ENCODE peak calls at places on chromosomes 16 and 17, in ten cellular contexts. U is NCI-H526 treated with DMSO at 0.1 percent for 48 hours; D is adipocyte; Y is A549; O is AG04450; J is T-helper 1 cell; K is fibroblast of the aortic adventitia; X is NCI-H446; S is transverse colon; L is activated T-helper 1 cell treated with anti-CD3 and anti-CD28 coated beads, Interleukin-2, amount 50 U/mL, for 16 hours. E is an unnamed sample.

GRCh38 chr16:71467810-71468209 is 5.8 kb upstream of the ZNF23 start:
- DNase-seq in U (no peak), D (peak), Y (no peak), O (no peak), J (no peak), K (peak), X (no peak), S (no peak), L (no peak), E (peak)

GRCh38 chr16:3400446-3400778 is 392 bp downstream of the ZSCAN32 start:
- DNase-seq in U (no peak), D (no peak), Y (no peak), O (no peak), J (no peak), K (no peak), X (no peak), S (no peak), L (no peak), E (no peak)

GRCh38 chr16:28217326-28217725 is 5.6 kb upstream of the XPO6 start:
- DNase-seq in U (no peak), D (no peak), Y (peak), O (no peak), J (no peak), K (no peak), X (no peak), S (no peak), L (no peak), E (no peak)

GRCh38 chr17:69651921-69652320 is 237.4 kb downstream of the MAP2K6 start:
- DNase-seq in U (no peak), D (no peak), Y (no peak), O (no peak), J (no peak), K (no peak), X (no peak), S (no peak), L (no peak), E (no peak)

GRCh38 chr17:58335779-58336455 is 7.3 kb upstream of the TSPOAP1 start:
- DNase-seq in U (no peak), D (no peak), Y (no peak), O (no peak), J (no peak), K (no peak), X (no peak), S (peak), L (no peak), E (peak)

GRCh38 chr16:19265531-19265930 is 20.0 kb upstream of the CLEC19A start:
- DNase-seq in U (no peak), D (no peak), Y (no peak), O (no peak), J (no peak), K (no peak), X (no peak), S (no peak), L (no peak), E (no peak)

GRCh38 chr16:11528053-11528452 is 58.7 kb downstream of the LITAF start:
- DNase-seq in U (no peak), D (no peak), Y (no peak), O (no peak), J (no peak), K (no peak), X (no peak), S (no peak), L (no peak), E (no peak)

GRCh38 chr17:65751263-65751662 is 189.8 kb upstream of the AXIN2 start:
- DNase-seq in U (no peak), D (no peak), Y (no peak), O (no peak), J (no peak), K (no peak), X (no peak), S (no peak), L (no peak), E (no peak)

GRCh38 chr16:84284168-84284722 is 10.4 kb upstream of the WFDC1 start:
- DNase-seq in U (no peak), D (peak), Y (no peak), O (no peak), J (no peak), K (peak), X (no peak), S (peak), L (no peak), E (no peak)

E was measured in ELR.